ENCODE peak calls at places on chromosomes 7 and 10, in four cellular contexts. H is pulmonary artery endothelial cell, I is H9, K is brain microvascular endothelial cell. O is an unnamed sample.

GRCh38 chr7:2785071-2785500 is 59.0 kb downstream of the GNA12 start:
- DNase-seq in K (peak), H (peak), I (no peak), O (no peak)

GRCh38 chr7:78254397-78255055 is 456.0 kb downstream of the PHTF2 start:
- DNase-seq in K (no peak), I (no peak), H (no peak), O (no peak)

GRCh38 chr7:139949629-139950028 is 113.1 kb downstream of the PARP12 start:
- DNase-seq in I (no peak), H (no peak), K (no peak), O (no peak)

GRCh38 chr7:45178241-45179225 is 20.9 kb downstream of the RAMP3 start:
- DNase-seq in I (peak), K (no peak), H (no peak), O (peak)

GRCh38 chr10:113381906-113382562 is 170.8 kb upstream of the HABP2 start:
- DNase-seq in H (peak), K (peak), I (no peak), O (no peak)

GRCh38 chr7:33423646-33424020 is 294.3 kb downstream of the BBS9 start:
- DNase-seq in H (no peak), K (no peak), I (no peak), O (peak)

GRCh38 chr7:26853788-26854393 is 10.5 kb downstream of the SKAP2 start:
- DNase-seq in K (no peak), I (no peak), H (peak), O (no peak)

GRCh38 chr10:93115661-93116383 is 42.1 kb downstream of the CYP26A1 start:
- DNase-seq in K (peak), I (peak), H (no peak), O (peak)

GRCh38 chr7:23247602-23248335 is 1.2 kb downstream of the GPNMB start:
- DNase-seq in K (no peak), I (peak), H (no peak), O (peak)

GRCh38 chr10:126867567-126868365 is 37.5 kb upstream of the DOCK1 start:
- DNase-seq in H (no peak), I (no peak), K (peak), O (no peak)

GRCh38 chr7:92955081-92955480 is 118.7 kb upstream of the CDK6 start:
- DNase-seq in H (no peak), I (no peak), K (no peak), O (peak)

GRCh38 chr7:128032605-128033235 is 1.5 kb upstream of the LRRC4 start:
- DNase-seq in H (no peak), I (peak), K (no peak), O (peak)

GRCh38 chr7:34425194-34425593 is 232.8 kb upstream of the NPSR1 start:
- DNase-seq in H (no peak), K (no peak), I (no peak), O (no peak)

GRCh38 chr10:121653608-121654007 is 55.4 kb upstream of the FGFR2 start:
- DNase-seq in H (no peak), I (no peak), K (no peak), O (no peak)

GRCh38 chr7:96319444-96319843 is 2.5 kb downstream of the SLC25A13 start:
- DNase-seq in K (no peak), I (no peak), H (peak), O (no peak)

GRCh38 chr7:102178410-102178809 is 108.3 kb upstream of the SH2B2 start:
- DNase-seq in I (no peak), H (no peak), K (no peak), O (no peak)

GRCh38 chr7:134419875-134420274 is 39.0 kb downstream of the AKR1B1 start:
- DNase-seq in H (no peak), I (no peak), K (no peak), O (no peak)

GRCh38 chr10:89185658-89186057 is 21.5 kb downstream of the CH25H start:
- DNase-seq in H (no peak), I (no peak), K (no peak), O (no peak)

GRCh38 chr10:105406488-105406887 is 765.4 kb downstream of the SORCS3 start:
- DNase-seq in H (no peak), I (no peak), K (no peak), O (no peak)

GRCh38 chr7:47170516-47170915 is 411.4 kb downstream of the TNS3 start:
- DNase-seq in H (no peak), K (peak), I (no peak), O (no peak)

GRCh38 chr10:128411624-128412023 is 285.4 kb upstream of the MKI67 start:
- DNase-seq in I (no peak), H (no peak), K (no peak), O (no peak)

GRCh38 chr10:78214931-78215330 is 181.3 kb downstream of the RPS24 start:
- DNase-seq in K (no peak), H (no peak), I (no peak), O (no peak)

GRCh38 chr10:113558336-113558735 is 5.5 kb downstream of the HABP2 start:
- DNase-seq in I (peak), K (no peak), H (no peak), O (peak)

GRCh38 chr7:158394936-158395335 is 192.7 kb downstream of the PTPRN2 start:
- DNase-seq in I (peak), H (no peak), K (no peak), O (peak)

GRCh38 chr7:105346138-105346537 is 42.6 kb downstream of the SRPK2 start:
- DNase-seq in I (no peak), K (no peak), H (no peak), O (no peak)

GRCh38 chr7:922334-923107 is 32.0 kb downstream of the ADAP1 start:
- DNase-seq in I (no peak), K (no peak), H (no peak), O (no peak)

GRCh38 chr10:100805543-100806355 is 60.4 kb downstream of the PAX2 start:
- DNase-seq in H (no peak), I (no peak), K (no peak), O (no peak)

GRCh38 chr7:142557971-142558582 is 191.2 kb upstream of the PRSS1 start:
- DNase-seq in H (no peak), K (peak), I (peak), O (peak)

GRCh38 chr10:87658383-87658795 is 1.3 kb upstream of the PAPSS2 start:
- DNase-seq in H (no peak), K (no peak), I (no peak), O (no peak)

O was measured in ELF-1.